ENCODE peak calls at places on chromosomes 13 and 19, in six cellular contexts. One of them, this sample, is unnamed. For H3K4me1, the result is how much of the 10 kb centered on the place peaks cover.

GRCh38 chr19:7705387-7706187 is 3.7 kb upstream of the FCER2 start:
- DNase-seq in transverse colon: peak
- DNase-seq in stomach: peak
- DNase-seq in esophagus muscularis mucosa: no peak
- DNase-seq in sigmoid colon: peak
- DNase-seq in A549: no peak
- DNase-seq in this sample: peak

GRCh38 chr13:81017525-81018152 is 676.7 kb upstream of the SPRY2 start:
- DNase-seq in transverse colon: no peak
- DNase-seq in stomach: no peak
- DNase-seq in esophagus muscularis mucosa: no peak
- DNase-seq in sigmoid colon: no peak
- DNase-seq in A549: peak
- DNase-seq in this sample: no peak

GRCh38 chr13:37070956-37071355 is 11.5 kb upstream of the SUPT20H start:
- DNase-seq in transverse colon: no peak
- DNase-seq in stomach: no peak
- DNase-seq in esophagus muscularis mucosa: no peak
- DNase-seq in sigmoid colon: no peak
- DNase-seq in A549: no peak
- DNase-seq in this sample: no peak

GRCh38 chr13:41050041-41050440 is 11.3 kb upstream of the WBP4 start:
- DNase-seq in transverse colon: no peak
- DNase-seq in stomach: no peak
- DNase-seq in esophagus muscularis mucosa: no peak
- DNase-seq in sigmoid colon: no peak
- DNase-seq in A549: no peak
- DNase-seq in this sample: no peak

GRCh38 chr13:50014404-50014803 is 840 bp upstream of the KCNRG start:
- DNase-seq in transverse colon: no peak
- DNase-seq in stomach: no peak
- DNase-seq in esophagus muscularis mucosa: no peak
- DNase-seq in sigmoid colon: no peak
- DNase-seq in A549: no peak
- DNase-seq in this sample: no peak

GRCh38 chr19:7792286-7792685 is 29.2 kb downstream of the CLEC4M start:
- DNase-seq in transverse colon: no peak
- DNase-seq in stomach: no peak
- DNase-seq in esophagus muscularis mucosa: no peak
- DNase-seq in sigmoid colon: no peak
- DNase-seq in A549: no peak
- DNase-seq in this sample: no peak

GRCh38 chr19:40609561-40610395 is 8.6 kb downstream of the LTBP4 start:
- DNase-seq in transverse colon: peak
- DNase-seq in stomach: peak
- DNase-seq in esophagus muscularis mucosa: peak
- DNase-seq in sigmoid colon: peak
- DNase-seq in A549: peak
- DNase-seq in this sample: peak

GRCh38 chr13:28258401-28258800 is 120.1 kb downstream of the PAN3 start:
- DNase-seq in transverse colon: no peak
- DNase-seq in stomach: no peak
- DNase-seq in esophagus muscularis mucosa: no peak
- DNase-seq in sigmoid colon: no peak
- DNase-seq in A549: no peak
- DNase-seq in this sample: no peak

GRCh38 chr19:38509027-38509426 is 75.5 kb downstream of the RYR1 start:
- DNase-seq in transverse colon: no peak
- DNase-seq in stomach: no peak
- DNase-seq in esophagus muscularis mucosa: no peak
- DNase-seq in sigmoid colon: no peak
- DNase-seq in A549: no peak
- DNase-seq in this sample: no peak

GRCh38 chr13:31987535-31988170 is 43.9 kb upstream of the FRY start:
- DNase-seq in transverse colon: no peak
- DNase-seq in stomach: no peak
- DNase-seq in esophagus muscularis mucosa: no peak
- DNase-seq in sigmoid colon: no peak
- DNase-seq in A549: no peak
- DNase-seq in this sample: no peak

GRCh38 chr19:14073232-14073924 is 792 bp downstream of the MISP3 start:
- DNase-seq in transverse colon: peak
- DNase-seq in stomach: peak
- DNase-seq in esophagus muscularis mucosa: no peak
- DNase-seq in sigmoid colon: peak
- DNase-seq in A549: peak
- DNase-seq in this sample: peak

GRCh38 chr19:50242586-50242985 is 39.2 kb downstream of the MYH14 start:
- DNase-seq in transverse colon: no peak
- DNase-seq in stomach: no peak
- DNase-seq in esophagus muscularis mucosa: no peak
- DNase-seq in sigmoid colon: no peak
- DNase-seq in A549: no peak
- DNase-seq in this sample: no peak

GRCh38 chr13:51208707-51209106 is 13.5 kb upstream of the FAM124A start:
- DNase-seq in transverse colon: no peak
- DNase-seq in stomach: no peak
- DNase-seq in esophagus muscularis mucosa: no peak
- DNase-seq in sigmoid colon: no peak
- DNase-seq in A549: no peak
- DNase-seq in this sample: no peak

GRCh38 chr13:20521388-20521787 is 4.3 kb downstream of the CRYL1 start:
- DNase-seq in transverse colon: no peak
- DNase-seq in stomach: no peak
- DNase-seq in esophagus muscularis mucosa: no peak
- DNase-seq in sigmoid colon: no peak
- DNase-seq in A549: no peak
- DNase-seq in this sample: no peak

GRCh38 chr19:49847731-49848696 is 2.9 kb upstream of the PTOV1 start:
- DNase-seq in transverse colon: no peak
- DNase-seq in stomach: no peak
- DNase-seq in esophagus muscularis mucosa: no peak
- DNase-seq in sigmoid colon: no peak
- DNase-seq in A549: no peak
- DNase-seq in this sample: no peak

GRCh38 chr13:99065250-99066015 is 87.6 kb upstream of the DOCK9 start:
- DNase-seq in transverse colon: no peak
- DNase-seq in stomach: no peak
- DNase-seq in esophagus muscularis mucosa: no peak
- DNase-seq in sigmoid colon: no peak
- DNase-seq in A549: no peak
- DNase-seq in this sample: no peak

GRCh38 chr13:51778407-51778806 is 25.6 kb downstream of the DHRS12 start:
- DNase-seq in transverse colon: no peak
- DNase-seq in stomach: no peak
- DNase-seq in esophagus muscularis mucosa: no peak
- DNase-seq in sigmoid colon: no peak
- DNase-seq in A549: no peak
- DNase-seq in this sample: no peak

GRCh38 chr19:14381689-14382474 is 638 bp downstream of the ADGRE5 start:
- DNase-seq in transverse colon: peak
- DNase-seq in stomach: peak
- DNase-seq in esophagus muscularis mucosa: no peak
- DNase-seq in sigmoid colon: peak
- DNase-seq in A549: peak
- DNase-seq in this sample: no peak

GRCh38 chr19:33248104-33248503 is 22.5 kb upstream of the SLC7A10 start:
- DNase-seq in transverse colon: no peak
- DNase-seq in stomach: no peak
- DNase-seq in esophagus muscularis mucosa: no peak
- DNase-seq in sigmoid colon: no peak
- DNase-seq in A549: no peak
- DNase-seq in this sample: no peak

GRCh38 chr19:23706657-23707056 is 19.6 kb upstream of the ZNF675 start:
- DNase-seq in transverse colon: no peak
- DNase-seq in stomach: no peak
- DNase-seq in esophagus muscularis mucosa: no peak
- DNase-seq in sigmoid colon: no peak
- DNase-seq in A549: no peak
- DNase-seq in this sample: no peak

DNA sequence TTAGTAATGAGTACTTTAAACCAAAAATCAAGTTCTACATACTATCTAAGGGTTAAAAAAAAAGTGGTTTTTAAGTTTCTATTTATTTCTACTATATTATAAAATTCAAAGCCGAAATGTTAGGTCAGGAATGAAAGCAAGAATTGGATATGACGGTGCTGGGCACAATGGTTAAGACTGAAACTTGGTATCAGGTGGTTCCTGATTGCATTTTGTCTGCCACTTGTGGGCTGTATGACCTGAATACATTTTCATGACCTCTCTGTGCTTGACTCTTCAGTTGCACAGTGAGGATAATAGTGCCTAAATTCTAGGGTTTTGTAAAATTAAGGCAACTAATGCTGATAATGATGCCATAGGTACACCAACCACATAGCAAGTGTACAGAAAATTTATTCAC is 22.3 kb upstream of the ZNF675 start:
- DNase-seq in transverse colon: no peak
- DNase-seq in stomach: no peak
- DNase-seq in esophagus muscularis mucosa: no peak
- DNase-seq in sigmoid colon: no peak
- DNase-seq in A549: no peak
- DNase-seq in this sample: no peak
- H3K27ac ChIP-seq in transverse colon: no peak
- H3K27ac ChIP-seq in stomach: no peak
- H3K27ac ChIP-seq in esophagus muscularis mucosa: no peak
- H3K27ac ChIP-seq in sigmoid colon: no peak
- H3K27ac ChIP-seq in A549: no peak
- H3K27ac ChIP-seq in this sample: no peak

DNA sequence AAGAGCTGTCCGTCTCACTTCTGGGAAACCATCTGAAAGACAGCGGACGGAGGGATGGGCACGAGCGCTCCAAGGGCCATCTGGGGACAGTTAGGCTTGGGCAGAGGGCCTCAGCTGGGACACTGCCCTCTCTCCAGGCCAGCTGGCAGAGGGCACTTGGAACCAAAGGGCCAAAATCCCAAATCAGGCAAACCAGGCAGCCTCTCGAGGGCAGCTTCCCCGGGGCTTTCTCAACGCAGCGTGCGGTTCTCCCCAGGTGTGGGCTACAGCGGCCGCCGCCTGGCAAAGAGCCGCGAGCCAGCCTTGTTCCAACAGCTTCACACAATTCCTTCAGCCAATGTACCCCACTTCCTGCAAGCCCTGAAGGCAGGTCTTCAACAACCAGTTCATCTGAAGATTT is 5.0 kb downstream of the MLLT1 start:
- DNase-seq in transverse colon: no peak
- DNase-seq in stomach: no peak
- DNase-seq in esophagus muscularis mucosa: no peak
- DNase-seq in sigmoid colon: no peak
- DNase-seq in A549: no peak
- DNase-seq in this sample: no peak
- H3K4me1 ChIP-seq in transverse colon: half or more
- H3K4me1 ChIP-seq in stomach: half or more
- H3K4me1 ChIP-seq in esophagus muscularis mucosa: half or more
- H3K4me1 ChIP-seq in sigmoid colon: half or more
- H3K4me1 ChIP-seq in A549: under half
- H3K4me1 ChIP-seq in this sample: half or more

DNA sequence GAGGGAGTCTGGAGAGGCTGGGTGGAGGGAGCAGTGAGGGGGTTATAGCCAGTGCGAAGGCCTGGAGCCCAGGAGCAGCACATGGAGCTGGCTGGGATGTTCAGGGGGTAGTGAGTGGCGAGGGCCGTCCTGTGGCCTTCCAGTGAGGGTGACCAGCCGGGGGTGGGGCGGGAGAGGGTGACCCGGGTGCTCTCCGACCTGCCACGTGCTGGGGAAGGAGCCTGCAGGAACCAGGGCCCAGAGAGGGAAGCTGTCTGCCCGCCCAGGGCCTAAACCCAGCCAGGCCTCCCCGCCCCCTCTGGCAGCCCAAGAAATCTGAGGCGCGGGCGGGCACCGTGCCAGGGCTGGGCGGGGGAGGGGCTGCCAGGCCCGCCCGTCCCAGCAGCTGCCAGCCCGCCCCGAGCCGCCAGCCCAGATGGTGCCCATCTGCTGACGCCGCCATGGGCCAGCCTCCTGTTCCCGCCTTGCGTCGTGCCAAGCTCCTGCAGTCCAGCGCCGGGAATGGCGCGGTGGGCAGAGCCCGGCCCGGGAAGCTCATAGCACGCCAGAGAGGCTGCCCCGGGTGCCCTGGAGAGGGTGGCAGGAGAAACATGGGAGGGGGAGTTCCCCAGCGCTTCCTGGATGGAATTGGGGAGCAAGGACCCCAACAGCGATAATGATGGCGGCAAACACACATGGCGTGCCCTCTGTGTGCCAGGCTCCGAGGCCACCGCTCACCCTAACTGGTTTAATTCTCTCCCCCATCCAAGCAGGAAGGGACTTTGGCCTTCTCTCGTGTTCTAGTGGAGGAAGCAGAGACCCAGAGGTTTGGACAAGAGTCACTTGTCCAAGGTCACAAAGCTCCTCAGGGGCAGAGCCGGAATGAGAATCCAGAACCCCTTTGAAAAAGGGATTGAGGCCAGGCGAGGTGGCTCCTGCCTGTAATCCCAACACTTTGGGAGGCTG is 21.5 kb downstream of the NFIC start:
- DNase-seq in transverse colon: peak
- DNase-seq in stomach: peak
- DNase-seq in esophagus muscularis mucosa: peak
- DNase-seq in sigmoid colon: peak
- DNase-seq in A549: peak
- DNase-seq in this sample: peak
- TF ChIP-seq EP300 in transverse colon: peak
- TF ChIP-seq EP300 in stomach: peak
- TF ChIP-seq EP300 in esophagus muscularis mucosa: peak
- TF ChIP-seq EP300 in sigmoid colon: peak
- TF ChIP-seq EP300 in A549: no peak
- TF ChIP-seq EP300 in this sample: peak

GRCh38 chr13:71874490-71874889 is 7.5 kb upstream of the DACH1 start:
- DNase-seq in transverse colon: peak
- DNase-seq in stomach: no peak
- DNase-seq in esophagus muscularis mucosa: no peak
- DNase-seq in sigmoid colon: no peak
- DNase-seq in A549: no peak
- DNase-seq in this sample: no peak

GRCh38 chr13:71876648-71877279 is 9.8 kb upstream of the DACH1 start:
- DNase-seq in transverse colon: no peak
- DNase-seq in stomach: no peak
- DNase-seq in esophagus muscularis mucosa: no peak
- DNase-seq in sigmoid colon: no peak
- DNase-seq in A549: no peak
- DNase-seq in this sample: no peak

GRCh38 chr13:71873418-71874276 is 6.6 kb upstream of the DACH1 start:
- DNase-seq in transverse colon: no peak
- DNase-seq in stomach: no peak
- DNase-seq in esophagus muscularis mucosa: no peak
- DNase-seq in sigmoid colon: no peak
- DNase-seq in A549: no peak
- DNase-seq in this sample: no peak

GRCh38 chr13:71877280-71877653 is 10.3 kb upstream of the DACH1 start:
- DNase-seq in transverse colon: no peak
- DNase-seq in stomach: no peak
- DNase-seq in esophagus muscularis mucosa: no peak
- DNase-seq in sigmoid colon: no peak
- DNase-seq in A549: no peak
- DNase-seq in this sample: no peak

DNA sequence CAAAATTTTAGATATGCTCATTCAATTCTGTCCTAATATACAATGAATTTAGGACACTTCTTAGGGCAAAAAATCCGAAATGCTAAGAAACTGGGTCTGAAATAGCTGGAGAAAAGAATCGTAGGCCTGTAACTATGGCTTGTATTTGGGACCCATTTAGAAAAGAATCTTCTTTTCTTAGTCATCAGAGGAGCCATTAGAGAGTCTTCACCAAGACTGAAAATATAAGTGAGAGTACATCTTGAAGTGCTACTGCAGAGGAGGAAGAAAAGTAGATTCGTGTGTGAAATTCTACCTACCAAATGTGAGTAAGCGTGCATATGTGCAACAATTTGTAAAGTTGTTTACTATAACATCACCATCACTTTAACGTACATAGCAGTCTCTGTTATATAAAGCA is 8.8 kb upstream of the DACH1 start:
- DNase-seq in transverse colon: no peak
- DNase-seq in stomach: no peak
- DNase-seq in esophagus muscularis mucosa: no peak
- DNase-seq in sigmoid colon: no peak
- DNase-seq in A549: no peak
- DNase-seq in this sample: no peak
- H3K27ac ChIP-seq in transverse colon: no peak
- H3K27ac ChIP-seq in stomach: no peak
- H3K27ac ChIP-seq in esophagus muscularis mucosa: no peak
- H3K27ac ChIP-seq in sigmoid colon: no peak
- H3K27ac ChIP-seq in A549: no peak
- H3K27ac ChIP-seq in this sample: no peak